ENCODE peak calls at places on chromosomes 12 and 14, in five cellular contexts. M, E, U, K and P are unnamed samples.

GRCh38 chr14:35257809-35258208 is 34.4 kb upstream of the PSMA6 start:
- DNase-seq in U (no peak), K (peak), M (no peak), E (no peak), P (no peak)

GRCh38 chr14:88352299-88353097 is 29.4 kb upstream of the KCNK10 start:
- DNase-seq in U (no peak), E (no peak), K (peak), M (no peak), P (peak)

GRCh38 chr14:104551851-104552737 is 27.5 kb upstream of the C14orf180 start:
- DNase-seq in M (no peak), K (no peak), U (peak), E (peak), P (no peak)

GRCh38 chr12:124784871-124785572 is 78.6 kb downstream of the SCARB1 start:
- DNase-seq in K (no peak), E (no peak), M (no peak), U (no peak), P (no peak)

GRCh38 chr14:88791252-88791621 is 1.5 kb downstream of the EML5 start:
- DNase-seq in U (no peak), E (no peak), K (no peak), M (no peak), P (no peak)

GRCh38 chr12:95674631-95675030 is 115.9 kb downstream of the NTN4 start:
- DNase-seq in E (no peak), M (no peak), U (no peak), K (peak), P (peak)

GRCh38 chr12:54082402-54082892 is 28.8 kb downstream of the HOXC4 start:
- DNase-seq in K (no peak), U (no peak), M (no peak), E (peak), P (no peak)

GRCh38 chr14:104878582-104878981 is 13.5 kb downstream of the CEP170B start:
- DNase-seq in E (peak), U (no peak), K (no peak), M (no peak), P (no peak)

GRCh38 chr12:87272846-87273245 is 756.4 kb downstream of the C12orf50 start:
- DNase-seq in K (peak), U (no peak), M (no peak), E (no peak), P (no peak)

GRCh38 chr14:101495284-101495683 is 66.0 kb upstream of the DIO3 start:
- DNase-seq in K (no peak), E (no peak), M (no peak), U (peak), P (no peak)

GRCh38 chr12:54411398-54412241 is 7.4 kb downstream of the ITGA5 start:
- DNase-seq in M (no peak), E (peak), U (peak), K (peak), P (peak)

GRCh38 chr14:32576088-32576795 is 247.1 kb downstream of the AKAP6 start:
- DNase-seq in M (peak), K (peak), E (no peak), U (no peak), P (no peak)

GRCh38 chr12:119804011-119804641 is 73.0 kb downstream of the CIT start:
- DNase-seq in E (peak), K (peak), M (peak), U (no peak), P (no peak)

GRCh38 chr14:95077380-95077779 is 79.9 kb downstream of the DICER1 start:
- DNase-seq in K (no peak), U (no peak), M (no peak), E (no peak), P (no peak)

GRCh38 chr12:75170786-75171185 is 38.9 kb downstream of the KCNC2 start:
- DNase-seq in E (no peak), U (no peak), K (no peak), M (no peak), P (no peak)

GRCh38 chr14:62179367-62180018 is 417.3 kb downstream of the SNAPC1 start:
- DNase-seq in M (peak), E (no peak), K (peak), U (no peak), P (peak)

GRCh38 chr12:52193991-52194390 is 2.2 kb upstream of the KRT80 start:
- DNase-seq in E (no peak), U (no peak), K (peak), M (no peak), P (no peak)

GRCh38 chr12:112559784-112560183 is 141.0 kb downstream of the PTPN11 start:
- DNase-seq in K (peak), U (no peak), M (no peak), E (no peak), P (no peak)

GRCh38 chr12:4293299-4293941 is 19.9 kb downstream of the CCND2 start:
- DNase-seq in M (no peak), U (no peak), E (no peak), K (no peak), P (no peak)

GRCh38 chr14:97299661-97300060 is 502.5 kb downstream of the VRK1 start:
- DNase-seq in E (no peak), M (no peak), U (no peak), K (no peak), P (no peak)

GRCh38 chr12:52119398-52120254 is 40.1 kb downstream of the SMIM41 start:
- DNase-seq in K (peak), E (no peak), U (no peak), M (no peak), P (no peak)

GRCh38 chr12:89389755-89390661 is 37.7 kb upstream of the DUSP6 start:
- DNase-seq in U (no peak), K (peak), M (no peak), E (no peak), P (no peak)

GRCh38 chr12:25992026-25992782 is 33.7 kb downstream of the RASSF8 start:
- DNase-seq in E (no peak), M (no peak), U (no peak), K (no peak), P (no peak)

GRCh38 chr14:71290960-71291466 is 383.8 kb downstream of the PCNX1 start:
- DNase-seq in E (no peak), M (peak), K (peak), U (no peak), P (peak)

GRCh38 chr12:122003646-122004611 is 17.8 kb upstream of the BCL7A start:
- DNase-seq in E (no peak), M (peak), U (no peak), K (peak), P (peak)

GRCh38 chr14:33576014-33576413 is 374.9 kb downstream of the EGLN3 start:
- DNase-seq in U (no peak), M (no peak), E (no peak), K (no peak), P (no peak)

GRCh38 chr14:100778078-100778927 is 47.6 kb upstream of the MEG3 start:
- DNase-seq in E (no peak), U (no peak), K (no peak), M (no peak), P (no peak)

GRCh38 chr14:24079521-24080141 is 8.3 kb downstream of the CPNE6 start:
- DNase-seq in M (no peak), U (no peak), K (no peak), E (no peak), P (no peak)

GRCh38 chr14:33564774-33565630 is 385.9 kb downstream of the EGLN3 start:
- DNase-seq in K (peak), M (peak), E (no peak), U (no peak), P (peak)

GRCh38 chr12:113187588-113187987 is 2.1 kb downstream of the RITA1 start:
- DNase-seq in M (no peak), K (no peak), E (no peak), U (no peak), P (no peak)

GRCh38 chr12:71719647-71720370 is 33.9 kb downstream of the TMEM19 start:
- DNase-seq in E (no peak), U (no peak), K (peak), M (no peak), P (no peak)

GRCh38 chr12:40054554-40055226 is 51.2 kb downstream of the SLC2A13 start:
- DNase-seq in E (no peak), K (peak), M (peak), U (no peak), P (peak)

DNA sequence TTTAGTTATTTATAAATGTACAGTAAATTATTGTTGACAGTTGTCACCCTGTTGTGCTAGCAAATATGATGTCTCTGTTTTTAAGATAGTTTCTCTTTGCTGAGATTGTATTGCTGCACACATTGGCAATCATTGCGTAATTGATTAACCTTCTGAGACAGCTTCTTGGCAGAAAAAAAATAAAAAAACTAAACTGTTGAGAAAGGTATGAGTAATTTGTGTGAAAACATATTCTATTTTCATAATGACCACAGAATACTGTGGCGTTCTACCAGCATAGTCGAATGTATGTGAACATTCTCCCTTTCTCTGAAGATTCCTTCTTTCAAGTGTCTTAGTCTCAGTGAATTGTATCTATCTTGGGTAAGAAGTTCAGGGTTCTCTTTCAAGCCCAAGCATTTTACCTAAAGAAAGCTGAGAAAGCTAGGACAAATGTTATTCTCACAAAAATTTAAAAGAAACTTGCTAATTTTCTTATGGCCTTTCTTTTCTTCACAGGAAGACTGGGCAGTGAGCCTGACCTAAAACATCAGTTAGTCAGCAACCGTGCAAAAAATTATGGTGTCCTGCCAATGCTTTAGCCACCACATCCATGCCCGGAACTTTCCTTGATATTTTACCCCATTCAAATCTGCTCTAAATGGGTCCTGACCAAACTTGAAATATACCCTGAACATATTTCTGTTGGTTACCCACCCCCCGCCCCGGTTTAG is 69.0 kb upstream of the REP15 start:
- DNase-seq in U (no peak), E (no peak), K (peak), M (peak), P (peak)
- H3K4me3 ChIP-seq in U (no peak), E (no peak), K (peak), M (no peak), P (no peak)

DNA sequence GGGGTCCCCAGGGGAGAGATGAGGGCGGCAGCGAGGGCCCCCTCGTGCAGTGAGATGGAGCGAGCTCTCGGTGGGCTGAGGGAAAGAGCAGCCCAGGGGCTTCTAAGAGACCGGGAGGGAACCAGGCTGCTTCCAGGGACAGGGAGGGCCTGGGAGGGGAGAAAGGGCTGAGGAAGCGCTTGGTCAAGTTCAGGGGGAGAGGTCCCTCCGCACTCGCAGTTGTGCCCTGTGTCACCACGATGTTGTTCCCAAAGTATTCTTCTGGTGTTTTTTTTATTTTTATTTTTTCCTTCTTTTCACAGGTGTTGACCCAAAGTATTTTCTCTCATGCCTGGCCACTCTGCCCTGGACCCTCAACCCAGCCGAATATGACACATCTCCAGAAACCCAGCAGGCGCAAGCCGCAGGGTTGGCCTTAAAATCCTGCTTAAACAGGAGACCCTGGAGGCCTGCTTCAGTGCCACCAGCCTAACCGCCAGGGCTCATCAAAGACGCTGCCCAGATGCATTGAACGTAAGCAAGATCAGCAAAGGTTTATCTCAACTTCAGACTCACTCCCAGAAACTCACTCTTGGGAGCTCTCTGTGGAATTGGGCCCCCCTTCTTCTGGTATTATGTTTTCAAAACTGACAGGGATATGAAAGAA is 16.2 kb downstream of the TNFAIP2 start:
- DNase-seq in E (no peak), U (no peak), K (no peak), M (no peak), P (no peak)
- H3K4me3 ChIP-seq in E (peak), U (no peak), K (no peak), M (no peak), P (no peak)

GRCh38 chr12:27246141-27246540 is 2.1 kb downstream of the STK38L start:
- DNase-seq in M (no peak), K (no peak), E (no peak), U (no peak), P (no peak)
- H3K4me3 ChIP-seq in M (peak), K (peak), E (peak), U (no peak), P (peak)

DNA sequence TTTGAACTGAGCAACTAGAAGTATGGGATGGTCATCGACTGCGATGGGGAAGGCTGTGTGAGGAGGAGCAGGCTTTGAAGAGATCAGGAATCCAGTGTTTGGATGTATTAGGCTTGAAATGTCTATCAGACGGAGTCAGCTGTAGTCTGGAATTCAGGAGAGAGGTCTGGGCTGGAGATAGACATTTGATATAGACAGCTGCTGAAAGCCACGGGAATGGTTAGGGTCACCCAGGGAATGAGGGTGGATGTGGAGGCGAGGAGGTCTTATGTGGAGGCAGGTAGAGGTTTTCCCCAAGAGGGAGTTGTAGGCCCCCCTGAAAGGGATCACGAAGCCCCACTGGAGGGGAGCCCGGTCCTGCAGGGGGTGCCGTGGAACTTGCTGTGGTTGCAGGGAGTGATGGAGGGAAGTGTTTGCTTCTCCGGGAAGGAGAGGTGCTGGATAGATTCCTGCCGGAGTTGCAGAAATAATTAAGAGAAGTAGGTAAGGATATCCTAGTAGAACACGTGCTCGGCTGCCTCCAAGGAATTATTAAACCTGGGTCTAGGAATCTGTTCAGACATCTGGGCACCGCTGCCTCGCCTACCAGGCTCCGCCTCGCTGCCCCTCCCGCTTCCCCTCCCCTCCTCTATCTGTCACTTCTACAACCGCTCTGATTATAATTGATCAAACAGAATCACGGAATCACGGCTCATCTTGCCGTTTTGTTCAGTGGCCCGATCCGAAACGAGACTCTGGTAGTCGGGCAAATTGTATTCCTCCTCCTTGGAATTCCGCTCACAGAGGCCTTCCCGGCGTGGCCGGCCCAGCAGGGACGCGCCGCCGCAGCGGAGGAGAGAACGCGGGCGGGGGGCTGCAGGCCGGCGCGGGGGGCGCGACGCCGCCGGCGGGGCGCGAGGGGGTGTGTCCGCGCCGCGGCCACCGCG is 824 bp upstream of the CACNA1C start:
- DNase-seq in U (no peak), K (peak), M (no peak), E (no peak), P (no peak)
- H3K4me3 ChIP-seq in U (peak), K (peak), M (peak), E (peak), P (peak)

GRCh38 chr12:13195244-13195643 is 1.3 kb upstream of the EMP1 start:
- DNase-seq in K (peak), E (no peak), M (no peak), U (no peak), P (no peak)

GRCh38 chr12:13196302-13196921 is at the start of gene EMP1:
- DNase-seq in M (peak), K (peak), E (peak), U (peak), P (peak)

GRCh38 chr12:13194462-13195110 is 1.9 kb upstream of the EMP1 start:
- DNase-seq in U (no peak), E (no peak), M (no peak), K (peak), P (no peak)

GRCh38 chr12:13197526-13198141 is 1.1 kb downstream of the EMP1 start:
- DNase-seq in K (peak), E (peak), U (peak), M (no peak), P (no peak)

GRCh38 chr12:13195848-13196301 is 651 bp upstream of the EMP1 start:
- DNase-seq in M (no peak), E (no peak), K (peak), U (no peak), P (no peak)
- H3K4me3 ChIP-seq in M (peak), E (peak), K (peak), U (no peak), P (peak)

DNA sequence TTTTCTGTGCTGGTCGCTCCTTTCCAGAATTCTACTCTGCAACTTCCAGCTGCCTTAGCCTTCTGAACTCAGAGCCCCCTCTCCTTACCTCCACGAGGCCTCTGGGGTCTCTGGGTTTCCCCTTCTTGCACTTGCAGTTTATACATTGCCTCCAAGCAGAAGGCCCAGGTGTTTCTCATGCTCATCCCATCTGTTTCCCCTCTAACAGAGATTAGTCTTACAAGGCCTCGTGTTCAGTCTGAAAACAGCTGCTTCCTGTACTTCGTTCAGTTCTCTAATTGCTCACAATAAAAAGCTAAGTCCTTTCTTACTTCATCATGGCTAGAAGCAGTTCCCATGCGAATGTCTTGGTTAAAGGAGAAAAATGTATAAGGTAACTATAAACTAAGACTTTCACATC is 134.4 kb upstream of the FGD4 start:
- DNase-seq in U (no peak), K (no peak), E (no peak), M (no peak), P (peak)
- H3K4me3 ChIP-seq in U (no peak), K (no peak), E (no peak), M (no peak), P (no peak)

GRCh38 chr12:6215120-6215807 is 15.1 kb downstream of the CD9 start:
- DNase-seq in K (no peak), E (no peak), M (no peak), U (no peak), P (no peak)
- H3K4me3 ChIP-seq in K (no peak), E (no peak), M (no peak), U (no peak), P (no peak)

DNA sequence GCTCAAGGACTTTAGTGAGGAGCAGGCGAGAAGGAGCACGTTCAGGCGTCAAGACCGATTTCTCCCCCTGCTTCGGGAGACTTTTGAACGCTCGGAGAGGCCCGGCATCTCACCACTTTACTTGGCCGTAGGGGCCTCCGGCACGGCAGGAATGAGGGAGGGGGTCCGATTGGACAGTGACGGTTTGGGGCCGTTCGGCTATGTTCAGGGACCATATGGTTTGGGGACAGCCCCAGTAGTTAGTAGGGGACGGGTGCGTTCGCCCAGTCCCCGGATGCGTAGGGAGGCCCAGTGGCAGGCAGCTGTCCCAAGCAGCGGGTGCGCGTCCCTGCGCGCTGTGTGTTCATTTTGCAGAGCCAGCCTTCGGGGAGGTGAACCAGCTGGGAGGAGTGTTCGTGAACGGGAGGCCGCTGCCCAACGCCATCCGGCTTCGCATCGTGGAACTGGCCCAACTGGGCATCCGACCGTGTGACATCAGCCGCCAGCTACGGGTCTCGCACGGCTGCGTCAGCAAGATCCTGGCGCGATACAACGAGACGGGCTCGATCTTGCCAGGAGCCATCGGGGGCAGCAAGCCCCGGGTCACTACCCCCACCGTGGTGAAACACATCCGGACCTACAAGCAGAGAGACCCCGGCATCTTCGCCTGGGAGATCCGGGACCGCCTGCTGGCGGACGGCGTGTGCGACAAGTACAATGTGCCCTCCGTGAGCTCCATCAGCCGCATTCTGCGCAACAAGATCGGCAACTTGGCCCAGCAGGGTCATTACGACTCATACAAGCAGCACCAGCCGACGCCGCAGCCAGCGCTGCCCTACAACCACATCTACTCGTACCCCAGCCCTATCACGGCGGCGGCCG is 1.1 kb downstream of the PAX9 start:
- DNase-seq in M (no peak), K (no peak), E (peak), U (no peak), P (no peak)
- H3K4me3 ChIP-seq in M (peak), K (no peak), E (peak), U (peak), P (peak)

GRCh38 chr14:37599527-37600368 is 4.3 kb downstream of the TTC6 start:
- DNase-seq in K (no peak), M (no peak), U (no peak), E (no peak), P (no peak)
- H3K4me3 ChIP-seq in K (no peak), M (peak), U (no peak), E (peak), P (no peak)